ENCODE peak calls at places on chromosomes 7 and 10, in eight cellular contexts. Q is SHP77, H is AG09319, U is glomerular endothelial cell, L is HAP-1, O is uterus, T is NCI-H2029, S is foreskin melanocyte. N is an unnamed sample.

GRCh38 chr10:127413326-127413725 is 135.8 kb upstream of the NPS start:
- DNase-seq in Q (no peak), H (no peak), U (no peak), L (no peak), O (no peak), T (no peak), S (no peak), N (no peak)

GRCh38 chr7:73602721-73603651 is 21.3 kb downstream of the MLXIPL start:
- DNase-seq in Q (no peak), H (no peak), U (no peak), L (no peak), O (no peak), T (no peak), S (no peak), N (no peak)

GRCh38 chr7:113768256-113768847 is 150.5 kb downstream of the PPP1R3A start:
- DNase-seq in Q (no peak), H (no peak), U (no peak), L (no peak), O (no peak), T (no peak), S (peak), N (no peak)

GRCh38 chr7:25770235-25770634 is 381.8 kb upstream of the NFE2L3 start:
- DNase-seq in Q (no peak), H (no peak), U (no peak), L (no peak), O (no peak), T (no peak), S (no peak), N (no peak)

GRCh38 chr7:5500056-5500776 is 76.6 kb upstream of the TNRC18 start:
- DNase-seq in Q (no peak), H (no peak), U (no peak), L (no peak), O (no peak), T (no peak), S (no peak), N (no peak)

GRCh38 chr10:69703766-69704191 is 73.7 kb downstream of the FAM241B start:
- DNase-seq in Q (no peak), H (peak), U (no peak), L (no peak), O (no peak), T (no peak), S (peak), N (peak)

GRCh38 chr10:91930939-91931338 is 7.4 kb downstream of the BTAF1 start:
- DNase-seq in Q (no peak), H (no peak), U (no peak), L (no peak), O (no peak), T (no peak), S (no peak), N (no peak)

GRCh38 chr10:71011141-71011540 is 122.8 kb upstream of the PCBD1 start:
- DNase-seq in Q (no peak), H (no peak), U (no peak), L (no peak), O (no peak), T (no peak), S (no peak), N (no peak)

GRCh38 chr7:41268874-41269273 is 434.0 kb downstream of the INHBA start:
- DNase-seq in Q (no peak), H (no peak), U (no peak), L (no peak), O (no peak), T (no peak), S (no peak), N (no peak)

GRCh38 chr10:4981722-4982471 is 18.7 kb downstream of the AKR1C1 start:
- DNase-seq in Q (peak), H (no peak), U (peak), L (peak), O (no peak), T (no peak), S (no peak), N (peak)

GRCh38 chr10:59648711-59649201 is 60.9 kb downstream of the SLC16A9 start:
- DNase-seq in Q (no peak), H (no peak), U (no peak), L (peak), O (no peak), T (no peak), S (no peak), N (peak)

GRCh38 chr10:103894454-103894853 is 23.5 kb downstream of the STN1 start:
- DNase-seq in Q (no peak), H (no peak), U (no peak), L (no peak), O (no peak), T (no peak), S (peak), N (no peak)

GRCh38 chr10:52889611-52890010 is 117.0 kb upstream of the MBL2 start:
- DNase-seq in Q (no peak), H (no peak), U (no peak), L (no peak), O (no peak), T (no peak), S (no peak), N (no peak)

GRCh38 chr10:80468002-80468401 is 13.9 kb downstream of the TSPAN14 start:
- DNase-seq in Q (no peak), H (no peak), U (no peak), L (peak), O (peak), T (no peak), S (no peak), N (no peak)

GRCh38 chr10:98621630-98622029 is 174.9 kb upstream of the HPS1 start:
- DNase-seq in Q (no peak), H (no peak), U (no peak), L (no peak), O (no peak), T (no peak), S (no peak), N (no peak)

GRCh38 chr10:124650820-124651401 is 93.3 kb downstream of the FAM53B start:
- DNase-seq in Q (no peak), H (no peak), U (no peak), L (no peak), O (no peak), T (no peak), S (no peak), N (no peak)

GRCh38 chr7:121109145-121109544 is 120.6 kb downstream of the CPED1 start:
- DNase-seq in Q (no peak), H (no peak), U (no peak), L (no peak), O (no peak), T (no peak), S (peak), N (no peak)

GRCh38 chr10:14353291-14353913 is 22.7 kb upstream of the FRMD4A start:
- DNase-seq in Q (no peak), H (no peak), U (no peak), L (no peak), O (no peak), T (no peak), S (no peak), N (no peak)

GRCh38 chr7:21461282-21461681 is 33.4 kb downstream of the SP4 start:
- DNase-seq in Q (no peak), H (no peak), U (no peak), L (no peak), O (no peak), T (no peak), S (no peak), N (no peak)

GRCh38 chr10:70880077-70880534 is 8.3 kb downstream of the PCBD1 start:
- DNase-seq in Q (peak), H (peak), U (peak), L (peak), O (peak), T (peak), S (peak), N (peak)

GRCh38 chr7:124800386-124800785 is 34.8 kb upstream of the GPR37 start:
- DNase-seq in Q (no peak), H (no peak), U (no peak), L (no peak), O (no peak), T (no peak), S (no peak), N (no peak)

GRCh38 chr7:119900996-119901395 is 372.0 kb upstream of the KCND2 start:
- DNase-seq in Q (no peak), H (no peak), U (no peak), L (no peak), O (no peak), T (no peak), S (peak), N (no peak)

GRCh38 chr7:146366938-146367337 is 250.3 kb downstream of the CNTNAP2 start:
- DNase-seq in Q (no peak), H (no peak), U (no peak), L (no peak), O (no peak), T (no peak), S (no peak), N (no peak)

GRCh38 chr7:28211006-28211405 is 30.4 kb upstream of the JAZF1 start:
- DNase-seq in Q (no peak), H (no peak), U (no peak), L (no peak), O (no peak), T (no peak), S (no peak), N (no peak)

GRCh38 chr10:3105905-3106304 is 38.6 kb downstream of the PFKP start:
- DNase-seq in Q (no peak), H (no peak), U (no peak), L (no peak), O (no peak), T (no peak), S (no peak), N (no peak)

GRCh38 chr7:51706851-51707250 is 390.2 kb upstream of the COBL start:
- DNase-seq in Q (no peak), H (no peak), U (no peak), L (no peak), O (no peak), T (no peak), S (no peak), N (no peak)

GRCh38 chr10:98299341-98299740 is 31.3 kb upstream of the LOXL4 start:
- DNase-seq in Q (no peak), H (no peak), U (no peak), L (peak), O (no peak), T (no peak), S (no peak), N (no peak)

GRCh38 chr10:117896517-117896916 is 150.2 kb downstream of the RAB11FIP2 start:
- DNase-seq in Q (no peak), H (no peak), U (no peak), L (no peak), O (no peak), T (no peak), S (no peak), N (no peak)

N was measured in epithelial cell of proximal tubule.